ENCODE peak calls at places on chromosomes 4 and X, in five cellular contexts. H, M, Z, P and E are unnamed samples.

GRCh38 chrX:124354648-124355047 is 8.3 kb downstream of the SH2D1A start:
- DNase-seq in H (no peak), M (no peak), P (no peak), Z (no peak), E (no peak)

GRCh38 chrX:72110051-72110926 is 21.4 kb downstream of the RTL5 start:
- DNase-seq in P (no peak), H (no peak), M (no peak), Z (no peak), E (no peak)

GRCh38 chrX:25754399-25754798 is 383.7 kb upstream of the MAGEB18 start:
- DNase-seq in P (no peak), H (no peak), M (no peak), Z (no peak), E (no peak)

GRCh38 chr4:100362363-100362762 is 155.5 kb downstream of the EMCN start:
- DNase-seq in H (peak; percentile 4), Z (no peak), M (no peak), P (peak; percentile 13), E (no peak)

GRCh38 chr4:2925496-2925895 is 37.7 kb downstream of the NOP14 start:
- DNase-seq in M (no peak), Z (peak; percentile 5), H (no peak), P (no peak), E (no peak)

GRCh38 chr4:74930166-74930565 is 2.8 kb upstream of the PARM1 start:
- DNase-seq in H (no peak), Z (no peak), M (no peak), P (no peak), E (no peak)

GRCh38 chr4:51932684-51933083 is 87.5 kb downstream of the LRRC66 start:
- DNase-seq in H (no peak), M (no peak), P (no peak), Z (no peak), E (no peak)

GRCh38 chr4:79348405-79348804 is 22.5 kb upstream of the NAA11 start:
- DNase-seq in P (no peak), M (no peak), H (no peak), Z (no peak), E (no peak)

GRCh38 chr4:57078685-57079521 is 31.3 kb downstream of the IGFBP7 start:
- DNase-seq in M (no peak), Z (no peak), H (no peak), P (peak; percentile 50), E (no peak)

GRCh38 chr4:80017125-80017854 is 55.7 kb downstream of the ANTXR2 start:
- DNase-seq in P (peak; percentile 88), H (peak; percentile 89), Z (no peak), M (no peak), E (no peak)

GRCh38 chr4:142367326-142368188 is 478.5 kb downstream of the INPP4B start:
- DNase-seq in M (no peak), H (no peak), Z (no peak), P (no peak), E (no peak)

GRCh38 chr4:4334798-4335520 is 44.9 kb downstream of the ZBTB49 start:
- DNase-seq in Z (peak; percentile 54), H (peak; percentile 47), P (peak; percentile 61), M (no peak), E (peak; percentile 59)

GRCh38 chr4:176044589-176044951 is 21.1 kb upstream of the WDR17 start:
- DNase-seq in H (peak; percentile 2), Z (no peak), P (peak; percentile 34), M (no peak), E (no peak)

GRCh38 chr4:4541040-4541631 is 712 bp downstream of the STX18 start:
- DNase-seq in H (peak; percentile 55), Z (peak; percentile 26), M (no peak), P (peak; percentile 63), E (no peak)

GRCh38 chr4:8188743-8189550 is 10.1 kb upstream of the SH3TC1 start:
- DNase-seq in H (no peak), M (no peak), Z (peak; percentile 79), P (no peak), E (no peak)

GRCh38 chr4:23815351-23815750 is 74.5 kb downstream of the PPARGC1A start:
- DNase-seq in M (no peak), Z (no peak), H (no peak), P (no peak), E (no peak)

GRCh38 chr4:139550724-139551429 is 5.1 kb downstream of the SETD7 start:
- DNase-seq in Z (no peak), H (no peak), M (no peak), P (peak; percentile 36), E (no peak)

GRCh38 chrX:54223581-54223980 is 40.5 kb upstream of the FAM120C start:
- DNase-seq in M (no peak), P (no peak), H (no peak), Z (no peak), E (no peak)

GRCh38 chr4:5976431-5976830 is 41.8 kb downstream of the C4orf50 start:
- DNase-seq in P (no peak), Z (no peak), M (no peak), H (no peak), E (no peak)

GRCh38 chr4:28229092-28229491 is 1368.5 kb downstream of the STIM2 start:
- DNase-seq in M (no peak), H (peak; percentile 46), Z (no peak), P (peak; percentile 63), E (no peak)

GRCh38 chr4:112604590-112604989 is 32.1 kb downstream of the ZGRF1 start:
- DNase-seq in H (peak; percentile 49), M (no peak), Z (no peak), P (peak; percentile 67), E (peak; percentile 17)

GRCh38 chr4:48778431-48779094 is 1.5 kb downstream of the FRYL start:
- DNase-seq in Z (no peak), M (no peak), H (peak; percentile 58), P (peak; percentile 77), E (no peak)

GRCh38 chr4:71216316-71216959 is 122.4 kb upstream of the SLC4A4 start:
- DNase-seq in Z (no peak), P (no peak), M (no peak), H (no peak), E (no peak)

GRCh38 chr4:63556332-63556731 is 852.9 kb downstream of the TECRL start:
- DNase-seq in P (no peak), M (no peak), Z (no peak), H (no peak), E (no peak)

GRCh38 chr4:128354205-128354821 is 66.7 kb upstream of the PGRMC2 start:
- DNase-seq in P (peak; percentile 97), Z (no peak), H (peak; percentile 98), M (no peak), E (no peak)

GRCh38 chr4:3308691-3309090 is 15.9 kb downstream of the RGS12 start:
- DNase-seq in P (no peak), H (no peak), Z (no peak), M (no peak), E (no peak)

GRCh38 chr4:184313710-184314659 is 96.3 kb upstream of the ENPP6 start:
- DNase-seq in M (no peak), H (no peak), P (no peak), Z (no peak), E (no peak)

GRCh38 chrX:17613979-17614572 is 123.2 kb upstream of the SCML1 start:
- DNase-seq in Z (peak; percentile 58), P (peak; percentile 54), H (peak; percentile 15), M (no peak), E (no peak)